ENCODE peak calls at places on chromosomes 7 and 10, in nine cellular contexts. C is non-pigmented ciliary epithelial cell; Z is iris pigment epithelial cell; J is Ammon's horn; Y is aorta; M is naive thymus-derived CD8-positive, alpha-beta T cell; B is activated CD4-positive, alpha-beta memory T cell treated with anti-CD3 and anti-CD28 coated beads, Interleukin-2, amount 10 ng/mL, durations not matched to agents 7 days and 5 days; F is nucleus accumbens; H is neural progenitor cell. X is an unnamed sample.

GRCh38 chr10:48211777-48212176 is 62.7 kb downstream of the FRMPD2 start:
- DNase-seq in C (no peak), Z (no peak), M (no peak), F (no peak), H (no peak), B (no peak), Y (no peak), J (no peak), X (no peak)

GRCh38 chr7:100132697-100133137 is 6.0 kb downstream of the MBLAC1 start:
- DNase-seq in Y (no peak), F (no peak), Z (peak), H (peak), B (peak), C (no peak), J (peak), M (peak), X (no peak)

GRCh38 chr7:101411477-101411954 is 48.8 kb downstream of the COL26A1 start:
- DNase-seq in Y (no peak), J (no peak), F (no peak), B (no peak), Z (no peak), H (no peak), C (no peak), M (no peak), X (no peak)

GRCh38 chr10:3139135-3139910 is 33.3 kb downstream of the PITRM1 start:
- DNase-seq in M (no peak), C (no peak), B (no peak), F (no peak), H (no peak), Z (no peak), Y (no peak), J (no peak), X (no peak)

GRCh38 chr7:54813398-54813797 is 54.4 kb upstream of the SEC61G start:
- DNase-seq in Y (no peak), M (no peak), J (peak), H (no peak), Z (no peak), F (no peak), C (no peak), B (no peak), X (peak)

GRCh38 chr7:88307841-88308240 is 1.1 kb upstream of the STEAP4 start:
- DNase-seq in M (no peak), F (no peak), J (no peak), C (no peak), Y (no peak), B (no peak), Z (no peak), H (no peak), X (no peak)

GRCh38 chr7:159093351-159093971 is 51.2 kb downstream of the VIPR2 start:
- DNase-seq in F (no peak), H (no peak), J (no peak), Z (no peak), C (no peak), Y (peak), M (no peak), B (peak), X (no peak)

GRCh38 chr7:7746419-7746818 is 28.0 kb upstream of the RPA3 start:
- DNase-seq in J (no peak), H (no peak), Z (no peak), B (no peak), F (no peak), C (no peak), M (no peak), Y (no peak), X (no peak)

GRCh38 chr7:73799282-73800141 is 29.4 kb upstream of the CLDN3 start:
- DNase-seq in C (no peak), M (no peak), Z (no peak), B (no peak), H (no peak), Y (no peak), J (no peak), F (no peak), X (no peak)

GRCh38 chr10:46787321-46787615 is 124.0 kb upstream of the PTPN20 start:
- DNase-seq in C (no peak), H (no peak), Y (no peak), B (peak), Z (peak), M (peak), J (peak), F (no peak), X (no peak)

GRCh38 chr7:146319625-146320024 is 203.0 kb downstream of the CNTNAP2 start:
- DNase-seq in C (no peak), H (no peak), M (no peak), J (peak), Z (no peak), F (no peak), Y (no peak), B (no peak), X (no peak)

GRCh38 chr7:101532000-101532399 is 97.1 kb downstream of the MYL10 start:
- DNase-seq in C (no peak), B (no peak), J (no peak), Y (no peak), M (no peak), F (no peak), Z (no peak), H (no peak), X (no peak)

GRCh38 chr7:130489140-130489967 is 2.5 kb upstream of the MEST start:
- DNase-seq in C (peak), H (peak), B (no peak), Z (peak), Y (no peak), F (no peak), J (no peak), M (no peak), X (peak)

GRCh38 chr7:101924171-101924570 is 106.7 kb downstream of the CUX1 start:
- DNase-seq in M (no peak), H (no peak), Y (peak), F (no peak), B (no peak), Z (peak), J (no peak), C (peak), X (no peak)

GRCh38 chr7:43658718-43659548 is 70.4 kb downstream of the COA1 start:
- DNase-seq in H (no peak), C (no peak), B (no peak), Y (no peak), Z (peak), M (no peak), J (no peak), F (no peak), X (peak)

GRCh38 chr7:86295526-86295925 is 348.2 kb upstream of the GRM3 start:
- DNase-seq in M (no peak), Z (no peak), H (no peak), J (no peak), C (no peak), F (no peak), B (no peak), Y (no peak), X (no peak)

GRCh38 chr7:1274876-1275684 is 42.4 kb downstream of the UNCX start:
- DNase-seq in H (no peak), B (no peak), J (no peak), Y (peak), Z (no peak), M (no peak), F (no peak), C (no peak), X (no peak)

GRCh38 chr10:72694476-72695369 is 2.8 kb downstream of the MCU start:
- DNase-seq in J (peak), H (peak), F (no peak), Z (no peak), M (no peak), Y (no peak), B (no peak), C (no peak), X (no peak)

GRCh38 chr10:100812978-100813377 is 67.6 kb downstream of the PAX2 start:
- DNase-seq in F (no peak), Y (peak), B (no peak), J (no peak), H (no peak), C (no peak), Z (no peak), M (no peak), X (no peak)

GRCh38 chr10:110344622-110345021 is 39.9 kb upstream of the SMNDC1 start:
- DNase-seq in Z (peak), H (no peak), J (no peak), M (no peak), B (no peak), C (no peak), Y (no peak), F (no peak), X (no peak)

GRCh38 chr7:742791-743190 is 15.7 kb upstream of the PRKAR1B start:
- DNase-seq in C (no peak), M (no peak), Y (no peak), H (no peak), B (no peak), J (no peak), Z (no peak), F (no peak), X (no peak)

GRCh38 chr7:132485600-132486594 is 90.4 kb downstream of the PLXNA4 start:
- DNase-seq in F (no peak), Y (peak), B (peak), H (no peak), J (no peak), M (peak), C (no peak), Z (no peak), X (no peak)

GRCh38 chr10:50326757-50327701 is 75.7 kb upstream of the ASAH2 start:
- DNase-seq in Y (no peak), B (no peak), Z (peak), C (peak), J (no peak), H (no peak), M (no peak), F (no peak), X (peak)

GRCh38 chr7:35420657-35421056 is 166.8 kb upstream of the TBX20 start:
- DNase-seq in H (no peak), F (no peak), B (no peak), C (no peak), J (no peak), M (no peak), Z (no peak), Y (no peak), X (no peak)

GRCh38 chr7:87570178-87570577 is 30.5 kb downstream of the ABCB1 start:
- DNase-seq in J (no peak), Z (peak), B (no peak), C (peak), Y (no peak), M (no peak), F (no peak), H (no peak), X (peak)

GRCh38 chr10:91589015-91589655 is 43.7 kb downstream of the PPP1R3C start:
- DNase-seq in Y (peak), M (no peak), C (no peak), F (no peak), Z (no peak), H (no peak), J (no peak), B (no peak), X (no peak)

GRCh38 chr7:25062380-25062779 is 62.7 kb downstream of the CYCS start:
- DNase-seq in Y (no peak), J (no peak), H (no peak), M (no peak), F (no peak), Z (no peak), B (no peak), C (no peak), X (no peak)

GRCh38 chr7:73556208-73557107 is 1.0 kb downstream of the BCL7B start:
- DNase-seq in C (no peak), Z (no peak), J (no peak), F (no peak), B (no peak), H (no peak), M (no peak), Y (no peak), X (no peak)

GRCh38 chr7:27117687-27118491 is 12.7 kb downstream of the HOXA4 start:
- DNase-seq in Z (no peak), B (no peak), J (no peak), C (no peak), M (no peak), F (no peak), Y (no peak), H (no peak), X (no peak)

GRCh38 chr7:69883399-69883821 is 285.1 kb downstream of the AUTS2 start:
- DNase-seq in C (no peak), J (no peak), H (no peak), M (no peak), B (no peak), F (no peak), Z (no peak), Y (no peak), X (no peak)

GRCh38 chr10:133087679-133088523 is at the start of gene ADGRA1:
- DNase-seq in J (peak), Y (no peak), B (no peak), M (no peak), H (peak), C (no peak), Z (no peak), F (no peak), X (no peak)

GRCh38 chr10:75612904-75613684 is 181.7 kb downstream of the LRMDA start:
- DNase-seq in Z (no peak), M (no peak), B (no peak), F (no peak), J (peak), C (no peak), Y (no peak), H (no peak), X (peak)

GRCh38 chr7:43572516-43573049 is 10.3 kb upstream of the STK17A start:
- DNase-seq in M (no peak), C (peak), Y (no peak), J (peak), F (no peak), B (peak), H (no peak), Z (peak), X (peak)

GRCh38 chr7:45149606-45150005 is 8.0 kb upstream of the RAMP3 start:
- DNase-seq in B (no peak), J (no peak), M (no peak), Z (no peak), C (no peak), Y (peak), F (no peak), H (no peak), X (no peak)

GRCh38 chr7:134547738-134548054 is 1.2 kb upstream of the AKR1B15 start:
- DNase-seq in C (peak), F (no peak), B (no peak), J (no peak), H (peak), Y (peak), Z (peak), M (no peak), X (no peak)

GRCh38 chr7:28954446-28954845 is 3.7 kb downstream of the TRIL start:
- DNase-seq in C (no peak), H (no peak), Z (no peak), B (no peak), Y (no peak), J (no peak), M (no peak), F (no peak), X (no peak)

GRCh38 chr7:2568521-2569223 is 9.9 kb downstream of the IQCE start:
- DNase-seq in C (no peak), M (no peak), H (no peak), Z (no peak), Y (peak), B (no peak), J (no peak), F (no peak), X (no peak)

GRCh38 chr7:112571852-112572607 is 91.2 kb downstream of the LSMEM1 start:
- DNase-seq in B (no peak), H (peak), M (no peak), C (no peak), Z (no peak), J (no peak), F (no peak), Y (no peak), X (no peak)

GRCh38 chr7:24602860-24603456 is 29.7 kb downstream of the PALS2 start:
- DNase-seq in J (no peak), H (no peak), Y (no peak), Z (no peak), B (no peak), F (no peak), M (no peak), C (no peak), X (no peak)

GRCh38 chr7:155885162-155886160 is 73.2 kb upstream of the SHH start:
- DNase-seq in C (peak), H (peak), Z (peak), B (no peak), F (no peak), J (no peak), M (no peak), Y (peak), X (peak)